ENCODE peak calls at places on chromosomes 6 and 20, in four cellular contexts. Y is upper lobe of right lung, T is IMR-90, W is tibial artery. X is an unnamed sample.

GRCh38 chr20:19272976-19273654 is 60.7 kb downstream of the SLC24A3 start:
- DNase-seq in Y (no peak), T (no peak), W (no peak), X (peak)

GRCh38 chr6:44738652-44739141 is 351.2 kb downstream of the CDC5L start:
- DNase-seq in W (no peak), T (peak), Y (no peak), X (no peak)

GRCh38 chr6:142378138-142378875 is 76.5 kb downstream of the ADGRG6 start:
- DNase-seq in T (peak), W (no peak), Y (no peak), X (no peak)

GRCh38 chr6:101730954-101731353 is 337.4 kb downstream of the GRIK2 start:
- DNase-seq in W (no peak), Y (no peak), T (peak), X (no peak)

GRCh38 chr6:30399390-30400058 is 54.6 kb downstream of the RPP21 start:
- DNase-seq in Y (no peak), T (peak), W (no peak), X (no peak)

GRCh38 chr6:148969679-148970078 is 222.8 kb downstream of the UST start:
- DNase-seq in Y (no peak), W (peak), T (peak), X (no peak)

GRCh38 chr6:161829186-161829794 is 555.4 kb upstream of the AGPAT4 start:
- DNase-seq in W (no peak), Y (no peak), T (no peak), X (no peak)

GRCh38 chr20:47502801-47503239 is 1.1 kb downstream of the NCOA3 start:
- DNase-seq in Y (no peak), W (no peak), T (peak), X (no peak)

GRCh38 chr20:58378704-58379103 is 10.3 kb upstream of the VAPB start:
- DNase-seq in W (no peak), Y (no peak), T (no peak), X (no peak)

GRCh38 chr6:42038163-42038562 is 12.2 kb upstream of the TAF8 start:
- DNase-seq in W (no peak), T (no peak), Y (no peak), X (no peak)

DNA sequence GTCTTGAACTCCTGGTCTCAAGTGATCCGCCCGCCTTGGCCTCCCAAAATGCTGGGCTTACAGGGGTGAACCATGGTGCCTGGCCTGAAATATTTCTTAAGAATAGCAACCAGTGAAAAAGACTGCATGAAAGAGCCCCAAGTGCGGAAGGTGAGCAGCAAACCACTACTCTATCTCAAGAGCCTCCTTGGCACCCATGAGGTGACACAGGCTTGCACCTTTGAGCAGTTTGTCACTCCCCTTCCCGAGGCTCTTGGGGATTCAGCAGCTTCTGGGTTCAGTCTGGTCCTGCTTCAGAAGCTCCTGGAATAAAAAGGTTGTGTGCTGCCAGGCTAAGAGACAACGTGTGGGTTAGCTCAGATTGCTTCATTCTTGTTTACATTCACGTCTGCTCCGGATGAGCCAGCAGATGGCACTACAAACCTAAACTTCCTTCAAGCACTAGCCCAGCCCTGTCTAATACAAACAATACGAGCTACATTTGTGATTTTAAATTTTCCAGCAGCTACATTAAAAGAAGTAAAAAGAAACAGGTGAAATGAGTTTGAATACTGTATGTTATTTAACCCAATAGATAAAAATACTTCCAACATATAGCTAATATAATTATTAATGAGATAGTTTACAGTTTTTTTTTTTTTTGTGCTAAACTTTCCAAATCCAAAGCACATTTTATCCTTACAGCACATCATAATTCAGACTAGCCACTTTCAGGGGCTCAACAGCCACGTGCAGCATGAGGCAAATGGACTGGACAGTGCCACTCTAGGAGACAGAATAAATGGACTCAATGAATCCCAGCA is 46.2 kb downstream of the GJA10 start:
- DNase-seq in Y (no peak), W (peak), T (peak), X (no peak)
- H3K27ac ChIP-seq in Y (no peak), W (no peak), T (no peak), X (no peak)

DNA sequence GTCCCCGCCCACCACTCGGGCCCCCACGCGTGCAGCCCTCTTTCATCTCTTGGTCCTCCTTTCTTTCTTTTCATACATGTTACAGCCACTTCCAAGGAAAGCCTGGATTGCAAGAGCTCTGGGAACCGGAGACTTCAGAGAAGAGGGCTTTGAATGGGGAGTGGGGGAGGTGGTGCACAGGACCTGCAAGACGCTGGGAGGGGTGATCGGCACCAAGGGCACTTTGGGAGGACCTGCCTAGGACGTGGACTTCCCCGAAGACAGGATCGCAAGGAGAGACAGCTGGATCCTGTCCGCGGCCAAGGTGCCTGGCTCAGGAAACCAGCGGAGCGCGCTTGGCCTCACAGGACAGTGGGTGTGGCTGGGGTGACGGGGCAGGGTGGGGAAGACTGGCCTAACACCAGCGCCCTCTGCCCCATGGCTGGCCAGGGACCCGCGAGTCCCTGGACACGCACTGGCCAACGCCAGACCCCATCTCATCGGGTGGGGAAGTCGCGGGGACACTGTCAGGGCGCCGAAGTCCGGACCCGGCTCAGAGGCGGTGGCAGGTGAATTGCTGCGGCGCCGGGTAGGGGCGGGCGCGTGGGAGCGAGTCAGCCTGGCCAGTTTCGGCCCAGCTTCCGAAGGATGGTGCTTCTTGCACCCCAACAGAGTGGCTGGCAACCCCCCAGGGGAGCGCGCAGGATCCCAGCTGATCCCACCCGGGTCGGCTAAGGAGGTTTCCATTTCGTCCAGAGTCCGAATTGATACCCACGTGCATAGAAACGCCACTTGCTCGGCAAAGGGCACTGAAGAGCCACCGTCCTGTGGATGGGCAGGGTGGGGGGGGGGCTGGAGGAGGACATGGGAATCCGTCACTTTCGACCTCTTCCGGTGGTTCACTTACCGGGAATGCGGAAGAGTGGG is 714 bp upstream of the THBD start:
- DNase-seq in Y (peak), W (peak), T (no peak), X (peak)
- H3K4me3 ChIP-seq in Y (peak), W (peak), T (peak), X (peak)

GRCh38 chr20:62622877-62623487 is 19.3 kb upstream of the SLCO4A1 start:
- DNase-seq in Y (no peak), W (no peak), T (no peak), X (no peak)

GRCh38 chr20:62624719-62625455 is 17.4 kb upstream of the SLCO4A1 start:
- DNase-seq in T (no peak), W (peak), Y (no peak), X (no peak)

GRCh38 chr20:62623488-62624324 is 18.6 kb upstream of the SLCO4A1 start:
- DNase-seq in Y (peak), T (peak), W (peak), X (peak)

GRCh38 chr20:62625516-62625915 is 16.8 kb upstream of the SLCO4A1 start:
- DNase-seq in T (no peak), Y (no peak), W (no peak), X (no peak)

DNA sequence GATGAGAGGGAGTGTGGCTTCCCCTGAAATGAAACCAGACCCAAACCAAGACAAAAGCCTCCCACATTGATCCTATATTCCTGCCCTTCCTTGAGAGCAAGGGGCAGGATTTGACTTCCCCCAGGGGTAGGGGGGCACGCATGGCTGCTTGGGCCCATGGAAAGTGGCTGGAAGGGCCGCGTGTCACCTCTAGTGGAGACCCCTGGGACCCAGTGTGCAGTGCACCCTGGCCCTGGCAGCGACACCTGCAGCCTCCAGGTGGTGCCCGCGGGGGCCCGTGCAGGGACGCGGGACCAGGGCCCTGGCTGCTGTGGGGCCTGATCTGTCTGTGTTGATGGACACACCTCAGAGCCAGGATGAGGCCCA is 18.0 kb upstream of the SLCO4A1 start:
- DNase-seq in T (no peak), W (no peak), Y (no peak), X (no peak)
- TF ChIP-seq CTCF in T (no peak), W (no peak), Y (no peak), X (no peak)

DNA sequence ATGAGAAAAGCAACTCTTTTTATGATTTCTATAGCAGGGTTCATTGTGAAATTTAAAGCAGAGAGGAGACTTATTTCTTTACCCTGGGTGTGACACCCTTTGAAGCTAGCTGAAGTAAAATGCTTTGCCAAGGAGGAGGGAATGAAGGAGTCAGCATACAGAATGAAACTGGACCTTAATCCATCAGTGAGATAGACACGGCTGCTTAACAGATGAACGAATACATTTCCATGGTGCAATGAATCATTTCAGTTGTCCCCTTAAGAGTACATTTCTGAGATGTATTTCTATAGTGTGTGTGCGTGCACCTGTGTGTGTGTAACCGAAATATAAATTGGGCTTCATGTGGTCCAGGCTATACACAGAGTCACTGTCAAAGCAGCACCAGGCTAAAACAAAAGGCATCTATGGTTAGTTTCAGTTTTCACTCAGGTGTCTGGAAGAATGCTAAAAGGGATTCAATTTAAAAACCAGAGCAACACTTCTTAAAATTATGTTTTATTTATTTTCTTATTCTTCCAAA is 73.9 kb upstream of the CD93 start:
- DNase-seq in Y (no peak), T (no peak), W (no peak), X (no peak)
- H3K27ac ChIP-seq in Y (peak), T (no peak), W (peak), X (peak)

GRCh38 chr6:70954750-70955149 is 2.1 kb downstream of the B3GAT2 start:
- DNase-seq in Y (no peak), T (no peak), W (no peak), X (no peak)

GRCh38 chr6:70955441-70956190 is 1.2 kb downstream of the B3GAT2 start:
- DNase-seq in Y (peak), T (peak), W (peak), X (no peak)

GRCh38 chr6:70956451-70957283 is at the start of gene B3GAT2:
- DNase-seq in Y (peak), T (peak), W (no peak), X (no peak)

GRCh38 chr6:70956191-70956450 is 739 bp downstream of the B3GAT2 start:
- DNase-seq in Y (no peak), T (no peak), W (no peak), X (no peak)

DNA sequence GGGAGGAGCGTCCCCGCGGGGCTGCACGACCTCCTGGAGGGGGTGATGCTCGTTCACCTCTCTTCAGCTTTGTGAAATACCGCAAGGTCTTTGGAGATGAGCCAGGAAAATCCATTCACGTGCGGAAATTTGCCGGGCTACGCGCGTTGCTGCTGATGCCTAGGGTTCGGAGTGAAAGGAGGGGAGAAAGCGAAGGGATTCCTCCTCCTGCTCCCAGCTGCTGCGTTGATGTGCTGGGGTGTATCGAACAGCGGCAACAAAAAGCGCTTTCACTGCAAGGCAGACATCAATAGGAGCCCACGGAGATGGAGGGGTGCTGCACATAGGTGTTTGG is 391 bp upstream of the B3GAT2 start:
- DNase-seq in W (no peak), Y (no peak), T (no peak), X (no peak)
- H3K4me3 ChIP-seq in W (peak), Y (peak), T (peak), X (peak)

X was measured in coronary artery.